ENCODE peak calls at places on chromosomes 16 and 17, in six cellular contexts. One of them, this sample, is unnamed.

GRCh38 chr17:8649157-8650118 is 18.9 kb upstream of the MYH10 start:
- DNase-seq in left kidney: no peak
- DNase-seq in stimulated activated CD8-positive, alpha-beta memory T cell treated with anti-CD3 and anti-CD28 coated beads, Interleukin-12 subunit alpha, Interleukin-12 subunit beta, amount 100 ng/mL, for 4 hours: no peak
- DNase-seq in stimulated activated CD4-positive, alpha-beta T cell treated with anti-CD3 and anti-CD28 coated beads, Interleukin-1b, Interleukin-23, amount 100 ng/mL, for 1 hour: no peak
- DNase-seq in activated CD8-positive, alpha-beta T cell treated with anti-CD3 and anti-CD28 coated beads for 36 hours: no peak
- DNase-seq in activated CD4-positive, alpha-beta T cell treated with anti-CD3 and anti-CD28 coated beads for 1 hour: no peak
- DNase-seq in this sample: no peak

GRCh38 chr16:64687796-64688195 is 434.1 kb downstream of the CDH11 start:
- DNase-seq in left kidney: no peak
- DNase-seq in stimulated activated CD4-positive, alpha-beta T cell treated with anti-CD3 and anti-CD28 coated beads, Interleukin-1b, Interleukin-23, amount 100 ng/mL, for 1 hour: no peak
- DNase-seq in stimulated activated CD8-positive, alpha-beta memory T cell treated with anti-CD3 and anti-CD28 coated beads, Interleukin-12 subunit alpha, Interleukin-12 subunit beta, amount 100 ng/mL, for 4 hours: no peak
- DNase-seq in activated CD8-positive, alpha-beta T cell treated with anti-CD3 and anti-CD28 coated beads for 36 hours: no peak
- DNase-seq in activated CD4-positive, alpha-beta T cell treated with anti-CD3 and anti-CD28 coated beads for 1 hour: no peak
- DNase-seq in this sample: no peak

GRCh38 chr17:40956401-40957254 is 10.1 kb downstream of the KRT39 start:
- DNase-seq in activated CD8-positive, alpha-beta T cell treated with anti-CD3 and anti-CD28 coated beads for 36 hours: no peak
- DNase-seq in left kidney: peak
- DNase-seq in stimulated activated CD4-positive, alpha-beta T cell treated with anti-CD3 and anti-CD28 coated beads, Interleukin-1b, Interleukin-23, amount 100 ng/mL, for 1 hour: no peak
- DNase-seq in stimulated activated CD8-positive, alpha-beta memory T cell treated with anti-CD3 and anti-CD28 coated beads, Interleukin-12 subunit alpha, Interleukin-12 subunit beta, amount 100 ng/mL, for 4 hours: no peak
- DNase-seq in activated CD4-positive, alpha-beta T cell treated with anti-CD3 and anti-CD28 coated beads for 1 hour: no peak
- DNase-seq in this sample: no peak

GRCh38 chr17:75487351-75488070 is 27.8 kb downstream of the CASKIN2 start:
- DNase-seq in stimulated activated CD4-positive, alpha-beta T cell treated with anti-CD3 and anti-CD28 coated beads, Interleukin-1b, Interleukin-23, amount 100 ng/mL, for 1 hour: peak
- DNase-seq in left kidney: peak
- DNase-seq in activated CD8-positive, alpha-beta T cell treated with anti-CD3 and anti-CD28 coated beads for 36 hours: peak
- DNase-seq in activated CD4-positive, alpha-beta T cell treated with anti-CD3 and anti-CD28 coated beads for 1 hour: no peak
- DNase-seq in stimulated activated CD8-positive, alpha-beta memory T cell treated with anti-CD3 and anti-CD28 coated beads, Interleukin-12 subunit alpha, Interleukin-12 subunit beta, amount 100 ng/mL, for 4 hours: peak
- DNase-seq in this sample: peak

GRCh38 chr17:12730931-12731521 is 58.3 kb upstream of the ARHGAP44 start:
- DNase-seq in activated CD8-positive, alpha-beta T cell treated with anti-CD3 and anti-CD28 coated beads for 36 hours: no peak
- DNase-seq in stimulated activated CD8-positive, alpha-beta memory T cell treated with anti-CD3 and anti-CD28 coated beads, Interleukin-12 subunit alpha, Interleukin-12 subunit beta, amount 100 ng/mL, for 4 hours: no peak
- DNase-seq in activated CD4-positive, alpha-beta T cell treated with anti-CD3 and anti-CD28 coated beads for 1 hour: no peak
- DNase-seq in left kidney: peak
- DNase-seq in stimulated activated CD4-positive, alpha-beta T cell treated with anti-CD3 and anti-CD28 coated beads, Interleukin-1b, Interleukin-23, amount 100 ng/mL, for 1 hour: no peak
- DNase-seq in this sample: no peak

GRCh38 chr16:85931596-85932402 is 32.8 kb downstream of the IRF8 start:
- DNase-seq in stimulated activated CD4-positive, alpha-beta T cell treated with anti-CD3 and anti-CD28 coated beads, Interleukin-1b, Interleukin-23, amount 100 ng/mL, for 1 hour: no peak
- DNase-seq in activated CD4-positive, alpha-beta T cell treated with anti-CD3 and anti-CD28 coated beads for 1 hour: no peak
- DNase-seq in activated CD8-positive, alpha-beta T cell treated with anti-CD3 and anti-CD28 coated beads for 36 hours: no peak
- DNase-seq in left kidney: no peak
- DNase-seq in stimulated activated CD8-positive, alpha-beta memory T cell treated with anti-CD3 and anti-CD28 coated beads, Interleukin-12 subunit alpha, Interleukin-12 subunit beta, amount 100 ng/mL, for 4 hours: no peak
- DNase-seq in this sample: no peak

GRCh38 chr17:47895254-47895855 is 681 bp upstream of the SP2 start:
- DNase-seq in stimulated activated CD4-positive, alpha-beta T cell treated with anti-CD3 and anti-CD28 coated beads, Interleukin-1b, Interleukin-23, amount 100 ng/mL, for 1 hour: no peak
- DNase-seq in activated CD4-positive, alpha-beta T cell treated with anti-CD3 and anti-CD28 coated beads for 1 hour: peak
- DNase-seq in activated CD8-positive, alpha-beta T cell treated with anti-CD3 and anti-CD28 coated beads for 36 hours: peak
- DNase-seq in left kidney: peak
- DNase-seq in stimulated activated CD8-positive, alpha-beta memory T cell treated with anti-CD3 and anti-CD28 coated beads, Interleukin-12 subunit alpha, Interleukin-12 subunit beta, amount 100 ng/mL, for 4 hours: no peak
- DNase-seq in this sample: peak

GRCh38 chr17:75344664-75345063 is 55.4 kb upstream of the SLC25A19 start:
- DNase-seq in activated CD4-positive, alpha-beta T cell treated with anti-CD3 and anti-CD28 coated beads for 1 hour: peak
- DNase-seq in stimulated activated CD8-positive, alpha-beta memory T cell treated with anti-CD3 and anti-CD28 coated beads, Interleukin-12 subunit alpha, Interleukin-12 subunit beta, amount 100 ng/mL, for 4 hours: peak
- DNase-seq in left kidney: peak
- DNase-seq in stimulated activated CD4-positive, alpha-beta T cell treated with anti-CD3 and anti-CD28 coated beads, Interleukin-1b, Interleukin-23, amount 100 ng/mL, for 1 hour: no peak
- DNase-seq in activated CD8-positive, alpha-beta T cell treated with anti-CD3 and anti-CD28 coated beads for 36 hours: peak
- DNase-seq in this sample: peak

GRCh38 chr16:65782537-65783290 is 583.8 kb upstream of the CDH5 start:
- DNase-seq in stimulated activated CD4-positive, alpha-beta T cell treated with anti-CD3 and anti-CD28 coated beads, Interleukin-1b, Interleukin-23, amount 100 ng/mL, for 1 hour: no peak
- DNase-seq in left kidney: no peak
- DNase-seq in activated CD8-positive, alpha-beta T cell treated with anti-CD3 and anti-CD28 coated beads for 36 hours: no peak
- DNase-seq in activated CD4-positive, alpha-beta T cell treated with anti-CD3 and anti-CD28 coated beads for 1 hour: no peak
- DNase-seq in stimulated activated CD8-positive, alpha-beta memory T cell treated with anti-CD3 and anti-CD28 coated beads, Interleukin-12 subunit alpha, Interleukin-12 subunit beta, amount 100 ng/mL, for 4 hours: no peak
- DNase-seq in this sample: no peak

GRCh38 chr17:6556121-6557039 is at the start of gene PITPNM3:
- DNase-seq in activated CD8-positive, alpha-beta T cell treated with anti-CD3 and anti-CD28 coated beads for 36 hours: no peak
- DNase-seq in left kidney: peak
- DNase-seq in activated CD4-positive, alpha-beta T cell treated with anti-CD3 and anti-CD28 coated beads for 1 hour: no peak
- DNase-seq in stimulated activated CD4-positive, alpha-beta T cell treated with anti-CD3 and anti-CD28 coated beads, Interleukin-1b, Interleukin-23, amount 100 ng/mL, for 1 hour: no peak
- DNase-seq in stimulated activated CD8-positive, alpha-beta memory T cell treated with anti-CD3 and anti-CD28 coated beads, Interleukin-12 subunit alpha, Interleukin-12 subunit beta, amount 100 ng/mL, for 4 hours: no peak
- DNase-seq in this sample: no peak

GRCh38 chr17:82157046-82158035 is 55.3 kb downstream of the CCDC57 start:
- DNase-seq in stimulated activated CD8-positive, alpha-beta memory T cell treated with anti-CD3 and anti-CD28 coated beads, Interleukin-12 subunit alpha, Interleukin-12 subunit beta, amount 100 ng/mL, for 4 hours: no peak
- DNase-seq in left kidney: no peak
- DNase-seq in stimulated activated CD4-positive, alpha-beta T cell treated with anti-CD3 and anti-CD28 coated beads, Interleukin-1b, Interleukin-23, amount 100 ng/mL, for 1 hour: no peak
- DNase-seq in activated CD4-positive, alpha-beta T cell treated with anti-CD3 and anti-CD28 coated beads for 1 hour: no peak
- DNase-seq in activated CD8-positive, alpha-beta T cell treated with anti-CD3 and anti-CD28 coated beads for 36 hours: no peak
- DNase-seq in this sample: no peak